ENCODE peak calls at places on chromosomes 1 and 21, in six cellular contexts. One of them, this sample, is unnamed.

GRCh38 chr1:67710417-67710816 is 25.4 kb downstream of the GADD45A start:
- DNase-seq in upper lobe of right lung: no peak
- DNase-seq in hypothalamus: no peak
- DNase-seq in brain microvascular endothelial cell: peak; percentile 75
- DNase-seq in lower lobe of right lung: no peak
- DNase-seq in SHP77: no peak
- DNase-seq in this sample: no peak

GRCh38 chr1:84366786-84367185 is 31.5 kb upstream of the DNASE2B start:
- DNase-seq in upper lobe of right lung: no peak
- DNase-seq in hypothalamus: no peak
- DNase-seq in brain microvascular endothelial cell: no peak
- DNase-seq in lower lobe of right lung: no peak
- DNase-seq in SHP77: no peak
- DNase-seq in this sample: no peak

GRCh38 chr1:41313661-41314131 is 47.5 kb upstream of the FOXO6 start:
- DNase-seq in upper lobe of right lung: no peak
- DNase-seq in hypothalamus: no peak
- DNase-seq in brain microvascular endothelial cell: no peak
- DNase-seq in lower lobe of right lung: no peak
- DNase-seq in SHP77: peak; percentile 27
- DNase-seq in this sample: no peak

GRCh38 chr1:21659099-21659923 is 9.8 kb downstream of the RAP1GAP start:
- DNase-seq in upper lobe of right lung: peak; percentile 90
- DNase-seq in hypothalamus: peak; percentile 42
- DNase-seq in brain microvascular endothelial cell: peak; percentile 51
- DNase-seq in lower lobe of right lung: peak; percentile 90
- DNase-seq in SHP77: peak; percentile 39
- DNase-seq in this sample: no peak

GRCh38 chr1:226682841-226683800 is 56.0 kb downstream of the ITPKB start:
- DNase-seq in upper lobe of right lung: no peak
- DNase-seq in hypothalamus: no peak
- DNase-seq in brain microvascular endothelial cell: no peak
- DNase-seq in lower lobe of right lung: no peak
- DNase-seq in SHP77: no peak
- DNase-seq in this sample: no peak

GRCh38 chr1:169995993-169996392 is 78.5 kb downstream of the KIFAP3 start:
- DNase-seq in upper lobe of right lung: no peak
- DNase-seq in hypothalamus: no peak
- DNase-seq in brain microvascular endothelial cell: no peak
- DNase-seq in lower lobe of right lung: no peak
- DNase-seq in SHP77: no peak
- DNase-seq in this sample: no peak

GRCh38 chr1:159444507-159444906 is 5.0 kb downstream of the OR10J1 start:
- DNase-seq in upper lobe of right lung: no peak
- DNase-seq in hypothalamus: no peak
- DNase-seq in brain microvascular endothelial cell: no peak
- DNase-seq in lower lobe of right lung: no peak
- DNase-seq in SHP77: no peak
- DNase-seq in this sample: no peak

GRCh38 chr1:177145102-177145779 is 19.3 kb downstream of the ASTN1 start:
- DNase-seq in upper lobe of right lung: no peak
- DNase-seq in hypothalamus: no peak
- DNase-seq in brain microvascular endothelial cell: no peak
- DNase-seq in lower lobe of right lung: no peak
- DNase-seq in SHP77: no peak
- DNase-seq in this sample: peak; percentile 79

GRCh38 chr1:116508984-116509980 is 61.5 kb downstream of the CD58 start:
- DNase-seq in upper lobe of right lung: no peak
- DNase-seq in hypothalamus: no peak
- DNase-seq in brain microvascular endothelial cell: peak; percentile 81
- DNase-seq in lower lobe of right lung: no peak
- DNase-seq in SHP77: no peak
- DNase-seq in this sample: no peak

GRCh38 chr1:107939256-107939655 is 25.7 kb downstream of the VAV3 start:
- DNase-seq in upper lobe of right lung: no peak
- DNase-seq in hypothalamus: no peak
- DNase-seq in brain microvascular endothelial cell: no peak
- DNase-seq in lower lobe of right lung: no peak
- DNase-seq in SHP77: no peak
- DNase-seq in this sample: no peak

GRCh38 chr1:48687271-48688045 is 89.2 kb downstream of the BEND5 start:
- DNase-seq in upper lobe of right lung: no peak
- DNase-seq in hypothalamus: no peak
- DNase-seq in brain microvascular endothelial cell: no peak
- DNase-seq in lower lobe of right lung: no peak
- DNase-seq in SHP77: no peak
- DNase-seq in this sample: no peak

GRCh38 chr1:201543871-201544521 is 5.1 kb downstream of the NAV1 start:
- DNase-seq in upper lobe of right lung: no peak
- DNase-seq in hypothalamus: no peak
- DNase-seq in brain microvascular endothelial cell: no peak
- DNase-seq in lower lobe of right lung: no peak
- DNase-seq in SHP77: no peak
- DNase-seq in this sample: no peak

GRCh38 chr1:207748737-207749528 is 2.9 kb upstream of the CD46 start:
- DNase-seq in upper lobe of right lung: no peak
- DNase-seq in hypothalamus: no peak
- DNase-seq in brain microvascular endothelial cell: no peak
- DNase-seq in lower lobe of right lung: no peak
- DNase-seq in SHP77: peak; percentile 59
- DNase-seq in this sample: no peak

GRCh38 chr1:938711-939504 is 15.2 kb downstream of the SAMD11 start:
- DNase-seq in upper lobe of right lung: no peak
- DNase-seq in hypothalamus: no peak
- DNase-seq in brain microvascular endothelial cell: no peak
- DNase-seq in lower lobe of right lung: no peak
- DNase-seq in SHP77: no peak
- DNase-seq in this sample: no peak

GRCh38 chr1:113405573-113405972 is 15.3 kb downstream of the MAGI3 start:
- DNase-seq in upper lobe of right lung: no peak
- DNase-seq in hypothalamus: no peak
- DNase-seq in brain microvascular endothelial cell: peak; percentile 5
- DNase-seq in lower lobe of right lung: no peak
- DNase-seq in SHP77: no peak
- DNase-seq in this sample: peak; percentile 23

GRCh38 chr1:103327054-103327719 is 198.3 kb upstream of the RNPC3 start:
- DNase-seq in upper lobe of right lung: no peak
- DNase-seq in hypothalamus: no peak
- DNase-seq in brain microvascular endothelial cell: no peak
- DNase-seq in lower lobe of right lung: no peak
- DNase-seq in SHP77: no peak
- DNase-seq in this sample: no peak

GRCh38 chr1:21278208-21278861 is 11.9 kb downstream of the ECE1 start:
- DNase-seq in upper lobe of right lung: no peak
- DNase-seq in hypothalamus: no peak
- DNase-seq in brain microvascular endothelial cell: peak; percentile 59
- DNase-seq in lower lobe of right lung: no peak
- DNase-seq in SHP77: no peak
- DNase-seq in this sample: no peak

GRCh38 chr1:19257178-19257914 is 5.7 kb downstream of the MRTO4 start:
- DNase-seq in upper lobe of right lung: peak; percentile 79
- DNase-seq in hypothalamus: no peak
- DNase-seq in brain microvascular endothelial cell: no peak
- DNase-seq in lower lobe of right lung: no peak
- DNase-seq in SHP77: no peak
- DNase-seq in this sample: no peak

GRCh38 chr1:21868941-21869454 is 56.9 kb downstream of the LDLRAD2 start:
- DNase-seq in upper lobe of right lung: no peak
- DNase-seq in hypothalamus: no peak
- DNase-seq in brain microvascular endothelial cell: no peak
- DNase-seq in lower lobe of right lung: no peak
- DNase-seq in SHP77: peak; percentile 33
- DNase-seq in this sample: no peak

GRCh38 chr1:147225193-147225730 is at the start of gene FMO5:
- DNase-seq in upper lobe of right lung: peak; percentile 91
- DNase-seq in hypothalamus: no peak
- DNase-seq in brain microvascular endothelial cell: peak; percentile 53
- DNase-seq in lower lobe of right lung: peak; percentile 85
- DNase-seq in SHP77: no peak
- DNase-seq in this sample: peak; percentile 70

GRCh38 chr1:42456754-42457089 is 379 bp downstream of the PPCS start:
- DNase-seq in upper lobe of right lung: no peak
- DNase-seq in hypothalamus: no peak
- DNase-seq in brain microvascular endothelial cell: peak; percentile 25
- DNase-seq in lower lobe of right lung: peak; percentile 77
- DNase-seq in SHP77: peak; percentile 44
- DNase-seq in this sample: peak; percentile 58

GRCh38 chr1:13583592-13583963 is at the start of gene PDPN:
- DNase-seq in upper lobe of right lung: peak; percentile 70
- DNase-seq in hypothalamus: no peak
- DNase-seq in brain microvascular endothelial cell: no peak
- DNase-seq in lower lobe of right lung: no peak
- DNase-seq in SHP77: no peak
- DNase-seq in this sample: no peak

GRCh38 chr1:63892632-63893395 is 119.0 kb downstream of the ROR1 start:
- DNase-seq in upper lobe of right lung: no peak
- DNase-seq in hypothalamus: no peak
- DNase-seq in brain microvascular endothelial cell: peak; percentile 68
- DNase-seq in lower lobe of right lung: no peak
- DNase-seq in SHP77: peak; percentile 75
- DNase-seq in this sample: no peak

GRCh38 chr21:42463861-42464515 is 32.0 kb downstream of the RSPH1 start:
- DNase-seq in upper lobe of right lung: no peak
- DNase-seq in hypothalamus: no peak
- DNase-seq in brain microvascular endothelial cell: peak; percentile 64
- DNase-seq in lower lobe of right lung: peak; percentile 58
- DNase-seq in SHP77: no peak
- DNase-seq in this sample: no peak

GRCh38 chr1:204128464-204128963 is 23.3 kb downstream of the ETNK2 start:
- DNase-seq in upper lobe of right lung: no peak
- DNase-seq in hypothalamus: no peak
- DNase-seq in brain microvascular endothelial cell: no peak
- DNase-seq in lower lobe of right lung: no peak
- DNase-seq in SHP77: no peak
- DNase-seq in this sample: no peak

GRCh38 chr21:42568377-42568776 is 54.7 kb downstream of the SLC37A1 start:
- DNase-seq in upper lobe of right lung: peak; percentile 45
- DNase-seq in hypothalamus: no peak
- DNase-seq in brain microvascular endothelial cell: no peak
- DNase-seq in lower lobe of right lung: no peak
- DNase-seq in SHP77: no peak
- DNase-seq in this sample: no peak